ENCODE peak calls at places on chromosomes 4 and X, in nine cellular contexts. Z is endothelial cell of umbilical vein, G is breast epithelium, E is spleen, C is sigmoid colon, K is transverse colon, U is K562, R is GM23338, J is GM12878. N is an unnamed sample.

GRCh38 chrX:107731831-107732502 is 43.6 kb downstream of the TSC22D3 start:
- DNase-seq in E (peak), R (peak), Z (peak), K (peak), G (peak), J (no peak), C (peak), U (peak), N (no peak)

GRCh38 chr4:61200195-61200990 is at the start of gene ADGRL3:
- DNase-seq in E (peak), C (peak), J (no peak), U (no peak), Z (no peak), K (no peak), R (peak), G (no peak), N (peak)

GRCh38 chrX:1323315-1323714 is 13.3 kb upstream of the IL3RA start:
- DNase-seq in E (peak), R (peak), K (peak), G (no peak), C (no peak), Z (peak), U (peak), J (peak), N (no peak)

GRCh38 chr4:187632260-187633010 is 363.1 kb upstream of the ZFP42 start:
- DNase-seq in J (no peak), C (no peak), E (no peak), R (no peak), U (no peak), Z (no peak), G (no peak), K (no peak), N (no peak)

GRCh38 chrX:105653891-105654290 is 168.4 kb upstream of the NRK start:
- DNase-seq in Z (no peak), J (no peak), E (no peak), K (no peak), G (no peak), R (no peak), U (no peak), C (no peak), N (no peak)

GRCh38 chrX:85941275-85941674 is 106.1 kb downstream of the CHM start:
- DNase-seq in J (no peak), E (no peak), Z (no peak), K (no peak), U (no peak), R (no peak), G (no peak), C (no peak), N (no peak)

GRCh38 chr4:40933272-40934053 is 183.7 kb downstream of the NSUN7 start:
- DNase-seq in K (no peak), R (no peak), G (peak), U (no peak), E (no peak), C (no peak), J (no peak), Z (peak), N (no peak)

GRCh38 chr4:81565137-81565870 is 93.6 kb upstream of the RASGEF1B start:
- DNase-seq in J (no peak), K (peak), E (peak), Z (no peak), G (peak), U (no peak), C (peak), R (no peak), N (no peak)

GRCh38 chr4:6492861-6493667 is 20.6 kb upstream of the PPP2R2C start:
- DNase-seq in U (no peak), R (peak), C (no peak), G (no peak), E (no peak), K (no peak), J (no peak), Z (no peak), N (no peak)

GRCh38 chr4:13990596-13991589 is 363.4 kb upstream of the BOD1L1 start:
- DNase-seq in C (no peak), E (no peak), J (no peak), R (no peak), U (no peak), Z (no peak), K (no peak), G (no peak), N (no peak)

GRCh38 chrX:47991263-47992092 is 12.3 kb downstream of the ZNF182 start:
- DNase-seq in G (no peak), J (no peak), U (no peak), R (no peak), E (no peak), Z (no peak), K (no peak), C (no peak), N (no peak)

GRCh38 chr4:174521800-174522182 is 497 bp downstream of the HPGD start:
- DNase-seq in Z (no peak), C (no peak), K (peak), G (no peak), J (no peak), E (peak), U (no peak), R (peak), N (no peak)

GRCh38 chr4:86184216-86184915 is 175.5 kb downstream of the MAPK10 start:
- DNase-seq in J (no peak), Z (no peak), K (no peak), C (no peak), U (no peak), R (no peak), E (no peak), G (no peak), N (no peak)

GRCh38 chrX:22105231-22105630 is 73.1 kb downstream of the PHEX start:
- DNase-seq in C (no peak), J (no peak), E (no peak), R (no peak), G (no peak), K (no peak), Z (no peak), U (no peak), N (no peak)

GRCh38 chrX:112341598-112341997 is 259.0 kb upstream of the TRPC5 start:
- DNase-seq in R (no peak), C (no peak), Z (no peak), E (no peak), J (no peak), G (no peak), K (no peak), U (no peak), N (no peak)
- TF ChIP-seq POLR2AphosphoS5 in R (no peak), C (no peak), Z (no peak), E (no peak), J (no peak), G (no peak), K (no peak), U (no peak), N (no peak)

GRCh38 chr4:15601862-15602261 is 53.3 kb downstream of the FBXL5 start:
- DNase-seq in E (no peak), Z (no peak), G (no peak), C (no peak), R (no peak), U (no peak), K (no peak), J (no peak), N (no peak)

GRCh38 chr4:15605537-15605936 is 49.6 kb downstream of the FBXL5 start:
- DNase-seq in K (no peak), Z (no peak), G (no peak), C (no peak), R (peak), E (no peak), U (no peak), J (no peak), N (no peak)

GRCh38 chr4:15598644-15599043 is 56.5 kb downstream of the FBXL5 start:
- DNase-seq in E (no peak), C (no peak), K (no peak), J (no peak), R (no peak), G (no peak), U (no peak), Z (no peak), N (no peak)

DNA sequence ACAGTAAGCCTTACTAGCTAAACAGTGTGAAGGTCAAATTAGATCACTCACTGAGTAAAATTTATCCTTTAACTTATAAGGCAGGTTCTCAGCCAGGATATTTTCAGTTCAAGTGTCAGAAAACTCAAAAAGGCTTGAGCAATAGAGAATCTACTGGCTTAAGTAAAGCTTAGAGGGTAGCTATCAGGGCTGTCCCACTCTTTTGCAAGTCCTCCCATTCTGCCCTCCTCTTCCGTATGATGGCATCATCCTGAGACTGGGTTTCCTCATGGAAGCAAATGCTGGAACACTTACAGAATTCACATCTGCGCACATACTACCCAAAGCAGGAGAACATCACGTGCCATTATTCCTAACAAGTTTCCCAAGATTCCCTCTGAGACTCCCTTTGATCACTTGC is 55.0 kb downstream of the FBXL5 start:
- DNase-seq in K (no peak), C (no peak), G (no peak), J (no peak), E (no peak), Z (no peak), U (no peak), R (no peak), N (no peak)
- TF ChIP-seq POLR2AphosphoS5 in K (no peak), C (no peak), G (no peak), J (no peak), E (no peak), Z (no peak), U (no peak), R (no peak), N (no peak)

GRCh38 chr4:185997287-185997686 is 71.7 kb upstream of the TLR3 start:
- DNase-seq in E (no peak), R (no peak), U (no peak), Z (no peak), C (no peak), J (no peak), K (no peak), G (no peak), N (no peak)
- TF ChIP-seq POLR2AphosphoS5 in E (no peak), R (no peak), U (no peak), Z (no peak), C (no peak), J (no peak), K (no peak), G (no peak), N (no peak)

GRCh38 chr4:141647982-141648381 is 11.6 kb downstream of the IL15 start:
- DNase-seq in J (no peak), R (no peak), G (no peak), E (no peak), U (no peak), K (no peak), C (no peak), Z (no peak), N (no peak)

GRCh38 chr4:141656031-141656430 is 19.6 kb downstream of the IL15 start:
- DNase-seq in U (no peak), G (no peak), J (no peak), C (no peak), Z (no peak), R (no peak), K (no peak), E (no peak), N (no peak)

GRCh38 chr4:141657550-141657949 is 21.2 kb downstream of the IL15 start:
- DNase-seq in U (no peak), J (no peak), K (no peak), C (no peak), E (no peak), R (no peak), G (no peak), Z (no peak), N (no peak)

GRCh38 chr4:141654098-141654497 is 17.7 kb downstream of the IL15 start:
- DNase-seq in R (peak), E (no peak), G (no peak), C (no peak), K (peak), U (no peak), J (no peak), Z (peak), N (no peak)

GRCh38 chr4:141652161-141652778 is 15.9 kb downstream of the IL15 start:
- DNase-seq in J (no peak), E (no peak), C (no peak), K (no peak), U (no peak), Z (peak), G (no peak), R (no peak), N (no peak)
- TF ChIP-seq POLR2AphosphoS5 in J (no peak), E (no peak), C (no peak), K (no peak), U (no peak), Z (no peak), G (no peak), R (no peak), N (no peak)

GRCh38 chrX:154477891-154478477 is 1.1 kb downstream of the LAGE3 start:
- DNase-seq in J (no peak), R (no peak), G (no peak), U (no peak), C (peak), K (no peak), Z (no peak), E (peak), N (no peak)

GRCh38 chrX:154481911-154482601 is 3.0 kb upstream of the LAGE3 start:
- DNase-seq in Z (no peak), G (no peak), R (no peak), C (no peak), J (no peak), K (no peak), U (no peak), E (peak), N (no peak)

GRCh38 chrX:154481195-154481594 is 2.1 kb upstream of the LAGE3 start:
- DNase-seq in J (no peak), E (no peak), Z (no peak), C (no peak), G (no peak), U (no peak), R (no peak), K (no peak), N (no peak)

GRCh38 chrX:154476821-154477220 is 2.3 kb downstream of the LAGE3 start:
- DNase-seq in J (no peak), U (no peak), K (no peak), E (no peak), R (no peak), C (no peak), Z (no peak), G (no peak), N (no peak)

DNA sequence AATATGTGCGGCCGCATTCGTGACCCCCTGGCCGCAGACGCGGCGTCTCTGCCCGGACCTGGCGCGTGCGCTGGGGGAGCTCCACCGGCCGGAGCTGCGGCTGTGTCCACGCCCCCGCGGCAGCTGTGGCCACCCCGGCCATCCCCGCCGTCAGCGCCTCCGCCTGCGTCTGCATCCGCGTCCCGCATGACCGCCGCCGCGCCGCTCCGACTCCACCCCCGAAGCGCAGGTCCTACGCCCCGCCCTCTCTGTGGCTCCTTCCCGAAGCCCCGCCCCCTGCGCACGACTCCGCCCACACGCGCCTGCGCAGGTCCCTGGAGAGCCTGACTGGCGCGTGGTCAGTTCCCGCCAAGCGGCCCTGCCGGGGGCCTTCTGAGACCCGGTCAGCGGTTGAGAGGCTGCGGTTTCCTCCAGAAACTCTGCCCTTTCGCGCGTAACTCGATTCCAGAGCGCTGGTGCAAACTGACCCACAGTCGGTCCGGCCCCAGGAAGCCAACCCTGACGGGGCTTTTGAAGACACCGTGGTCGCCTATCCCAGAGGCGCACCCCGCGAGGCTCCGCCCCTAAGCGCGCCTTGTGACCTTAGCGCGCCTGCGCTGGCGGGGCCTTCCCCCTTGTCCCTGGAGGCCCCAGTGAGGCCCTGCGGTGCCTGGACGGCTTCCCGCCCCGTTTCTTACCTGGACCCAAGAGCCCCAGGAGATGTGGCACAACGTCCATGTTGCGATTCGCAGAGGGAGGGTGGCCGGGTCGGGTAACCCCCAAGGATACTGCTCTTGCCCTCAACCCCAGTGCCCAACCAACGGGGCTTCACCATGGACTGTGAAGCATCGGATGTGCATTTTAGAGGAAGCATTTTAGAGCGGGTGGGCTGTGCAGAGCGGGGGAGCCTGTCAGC is at the start of gene LAGE3:
- DNase-seq in U (peak), Z (peak), J (peak), E (peak), R (peak), K (peak), C (peak), G (peak), N (peak)
- TF ChIP-seq POLR2AphosphoS5 in U (no peak), Z (peak), J (no peak), E (peak), R (peak), K (peak), C (peak), G (peak), N (peak)

DNA sequence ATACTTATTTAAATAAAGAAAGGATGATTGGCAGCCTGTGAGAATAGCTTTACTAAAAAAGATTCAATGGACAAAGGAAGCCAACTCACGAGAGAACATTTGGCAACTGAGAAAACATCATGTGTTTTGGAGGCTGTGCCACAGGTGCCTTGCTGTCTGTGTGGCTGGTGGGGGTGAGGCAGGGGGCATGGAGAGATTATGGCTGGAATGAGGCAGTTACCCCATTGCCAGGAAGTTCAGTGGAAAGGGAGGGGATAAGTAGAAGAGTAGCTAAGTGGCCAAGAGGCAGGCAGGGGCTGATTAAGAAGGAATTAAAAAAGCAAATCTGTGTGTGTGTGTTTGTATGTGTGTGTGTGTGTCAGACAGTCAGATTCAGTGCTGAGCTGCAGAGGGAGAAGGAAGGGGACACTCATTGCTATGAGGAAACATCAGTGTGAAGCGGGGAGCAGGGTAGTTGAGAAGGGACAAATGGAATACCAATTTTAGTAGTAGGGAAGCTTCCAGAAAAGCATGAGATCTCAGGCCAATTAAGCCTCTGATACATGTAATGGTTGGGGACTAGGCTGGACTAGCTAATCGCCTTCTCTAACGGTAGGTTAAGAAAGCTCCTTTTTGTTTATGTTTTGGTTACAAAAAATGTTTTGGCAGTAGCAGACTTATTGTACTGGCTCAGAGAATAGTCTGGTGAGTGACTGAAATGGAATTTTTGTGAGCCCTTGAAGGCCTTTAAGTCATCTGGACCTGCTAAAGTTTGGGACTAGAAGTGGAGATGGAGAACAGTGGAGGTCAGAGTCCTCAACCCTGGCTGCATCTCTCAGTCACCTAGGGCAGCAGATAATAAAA is 18.5 kb downstream of the TMEM164 start:
- DNase-seq in C (no peak), R (no peak), E (no peak), K (no peak), U (no peak), G (no peak), Z (peak), J (no peak), N (no peak)
- TF ChIP-seq POLR2AphosphoS5 in C (no peak), R (no peak), E (no peak), K (no peak), U (no peak), G (no peak), Z (no peak), J (no peak), N (no peak)